ENCODE peak calls at places on chromosomes 3 and 15, in four cellular contexts. Y is body of pancreas; V is neuronal stem cell; Q is effector memory CD4-positive, alpha-beta T cell. O is an unnamed sample.

GRCh38 chr15:42226648-42227047 is 18.5 kb upstream of the VPS39 start:
- DNase-seq in Y (no peak), V (no peak), Q (no peak), O (no peak)

GRCh38 chr15:79994651-79995050 is 23.7 kb upstream of the BCL2A1 start:
- DNase-seq in Y (no peak), V (no peak), Q (no peak), O (no peak)

GRCh38 chr15:77966540-77967290 is 110.8 kb downstream of the TBC1D2B start:
- DNase-seq in Y (no peak), V (no peak), Q (no peak), O (no peak)

GRCh38 chr15:99911824-99912223 is 178.6 kb upstream of the LYSMD4 start:
- DNase-seq in Y (no peak), V (no peak), Q (no peak), O (no peak)

GRCh38 chr3:45131201-45131600 is 15.0 kb downstream of the CDCP1 start:
- DNase-seq in Y (no peak), V (no peak), Q (no peak), O (no peak)

GRCh38 chr3:10322355-10322715 is 1.4 kb upstream of the SEC13 start:
- DNase-seq in Y (no peak), V (no peak), Q (no peak), O (no peak)

GRCh38 chr15:41341519-41341918 is 8.8 kb downstream of the NUSAP1 start:
- DNase-seq in Y (no peak), V (no peak), Q (no peak), O (no peak)

GRCh38 chr3:9795212-9795611 is 2.3 kb downstream of the ARPC4 start:
- DNase-seq in Y (no peak), V (no peak), Q (no peak), O (no peak)

GRCh38 chr3:150610785-150611184 is 7.7 kb downstream of the SELENOT start:
- DNase-seq in Y (no peak), V (no peak), Q (no peak), O (no peak)

GRCh38 chr3:10867384-10867783 is 51.4 kb downstream of the SLC6A11 start:
- DNase-seq in Y (no peak), V (peak), Q (no peak), O (peak)

GRCh38 chr3:46006646-46007045 is 11.0 kb upstream of the FYCO1 start:
- DNase-seq in Y (no peak), V (no peak), Q (no peak), O (no peak)

GRCh38 chr15:35142578-35142977 is 57.5 kb upstream of the NANOGP8 start:
- DNase-seq in Y (no peak), V (no peak), Q (no peak), O (no peak)

GRCh38 chr15:59501531-59502113 is 63.6 kb downstream of the FAM81A start:
- DNase-seq in Y (peak), V (peak), Q (no peak), O (peak)

GRCh38 chr15:74396445-74397238 is 29.2 kb upstream of the CYP11A1 start:
- DNase-seq in Y (no peak), V (no peak), Q (no peak), O (no peak)

GRCh38 chr15:74826372-74826819 is at the start of gene CPLX3:
- DNase-seq in Y (peak), V (peak), Q (no peak), O (no peak)

GRCh38 chr15:47349179-47349578 is 368.1 kb upstream of the SEMA6D start:
- DNase-seq in Y (no peak), V (no peak), Q (no peak), O (no peak)

GRCh38 chr15:51706931-51707608 is 25.8 kb downstream of the SCG3 start:
- DNase-seq in Y (no peak), V (no peak), Q (no peak), O (no peak)

GRCh38 chr15:58475573-58476524 is 44.1 kb downstream of the LIPC start:
- DNase-seq in Y (no peak), V (peak), Q (no peak), O (no peak)

GRCh38 chr3:102182162-102182561 is 252.7 kb upstream of the ZPLD1 start:
- DNase-seq in Y (peak), V (no peak), Q (no peak), O (no peak)

GRCh38 chr3:66406841-66407240 is 94.0 kb downstream of the LRIG1 start:
- DNase-seq in Y (no peak), V (no peak), Q (no peak), O (no peak)

GRCh38 chr15:79310612-79310984 is 314 bp upstream of the TMED3 start:
- DNase-seq in Y (no peak), V (no peak), Q (no peak), O (no peak)

GRCh38 chr3:184554470-184554869 is 7.1 kb upstream of the EPHB3 start:
- DNase-seq in Y (no peak), V (no peak), Q (no peak), O (no peak)

GRCh38 chr15:101024111-101024695 is 105.0 kb downstream of the LRRK1 start:
- DNase-seq in Y (no peak), V (no peak), Q (no peak), O (no peak)

GRCh38 chr3:194364652-194365434 is 4.7 kb downstream of the LRRC15 start:
- DNase-seq in Y (no peak), V (no peak), Q (no peak), O (no peak)

GRCh38 chr3:120798346-120798745 is 55.8 kb downstream of the GTF2E1 start:
- DNase-seq in Y (no peak), V (no peak), Q (no peak), O (no peak)

GRCh38 chr3:141414141-141414689 is 45.9 kb downstream of the ZBTB38 start:
- DNase-seq in Y (peak), V (no peak), Q (no peak), O (no peak)

GRCh38 chr3:100936931-100937330 is 56.3 kb downstream of the ABI3BP start:
- DNase-seq in Y (no peak), V (no peak), Q (no peak), O (no peak)

GRCh38 chr3:183306798-183307671 is 54.0 kb downstream of the B3GNT5 start:
- DNase-seq in Y (peak), V (no peak), Q (no peak), O (no peak)

GRCh38 chr3:47850062-47850802 is 47.3 kb downstream of the DHX30 start:
- DNase-seq in Y (no peak), V (no peak), Q (no peak), O (no peak)

GRCh38 chr3:65836047-65836446 is 202.7 kb downstream of the MAGI1 start:
- DNase-seq in Y (no peak), V (no peak), Q (no peak), O (no peak)

GRCh38 chr3:69569520-69569919 is 169.7 kb upstream of the MITF start:
- DNase-seq in Y (no peak), V (no peak), Q (no peak), O (no peak)

GRCh38 chr3:183131735-183132134 is 30.8 kb downstream of the LAMP3 start:
- DNase-seq in Y (no peak), V (no peak), Q (no peak), O (no peak)

GRCh38 chr15:40103124-40103858 is 5.4 kb downstream of the BMF start:
- DNase-seq in Y (peak), V (no peak), Q (no peak), O (no peak)

GRCh38 chr15:40743921-40744809 is 10.9 kb downstream of the RMDN3 start:
- DNase-seq in Y (no peak), V (no peak), Q (peak), O (no peak)

DNA sequence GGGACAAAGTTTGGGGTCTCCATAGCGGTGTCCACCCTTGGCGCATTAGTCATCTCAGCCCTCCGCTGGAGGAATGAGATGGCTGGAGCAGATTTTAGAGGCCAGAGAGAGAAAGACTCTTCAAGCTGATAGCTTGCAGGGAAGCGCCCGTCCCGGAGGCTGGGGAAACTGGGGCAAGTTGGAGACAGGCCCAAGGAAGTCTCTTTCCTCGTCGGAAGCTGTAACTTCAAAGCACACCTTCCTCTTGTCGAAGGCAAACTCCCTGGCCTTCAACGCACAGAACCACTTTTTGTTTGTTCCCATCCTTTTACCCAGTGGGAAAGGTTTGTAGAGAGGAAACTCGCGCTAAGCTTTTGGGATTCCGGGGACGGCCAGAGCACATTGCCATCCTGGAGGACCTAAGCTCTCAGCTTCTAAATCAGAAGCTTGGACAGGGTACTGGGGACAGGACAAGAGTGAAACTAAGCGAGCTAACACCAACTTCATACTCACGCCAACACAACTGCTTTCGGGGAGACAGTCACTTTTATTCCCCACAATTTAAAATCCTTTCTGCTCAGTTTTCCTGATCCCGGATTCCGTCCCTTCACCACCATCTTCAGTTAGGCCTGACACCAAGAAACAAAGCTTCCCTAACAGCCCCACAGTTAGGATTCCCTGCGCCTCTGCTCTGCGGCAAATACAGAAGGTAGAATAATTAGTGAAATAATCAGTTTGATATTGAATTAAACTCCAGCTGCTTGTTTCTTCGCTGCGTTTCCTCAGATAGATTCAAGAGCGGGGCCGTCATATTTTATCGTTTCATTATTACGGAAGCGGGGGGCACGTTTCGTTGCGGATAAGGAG is 1.1 kb upstream of the EOMES start:
- DNase-seq in Y (no peak), V (no peak), Q (no peak), O (no peak)
- H3K4me3 ChIP-seq in Y (no peak), V (no peak), Q (peak), O (no peak)

DNA sequence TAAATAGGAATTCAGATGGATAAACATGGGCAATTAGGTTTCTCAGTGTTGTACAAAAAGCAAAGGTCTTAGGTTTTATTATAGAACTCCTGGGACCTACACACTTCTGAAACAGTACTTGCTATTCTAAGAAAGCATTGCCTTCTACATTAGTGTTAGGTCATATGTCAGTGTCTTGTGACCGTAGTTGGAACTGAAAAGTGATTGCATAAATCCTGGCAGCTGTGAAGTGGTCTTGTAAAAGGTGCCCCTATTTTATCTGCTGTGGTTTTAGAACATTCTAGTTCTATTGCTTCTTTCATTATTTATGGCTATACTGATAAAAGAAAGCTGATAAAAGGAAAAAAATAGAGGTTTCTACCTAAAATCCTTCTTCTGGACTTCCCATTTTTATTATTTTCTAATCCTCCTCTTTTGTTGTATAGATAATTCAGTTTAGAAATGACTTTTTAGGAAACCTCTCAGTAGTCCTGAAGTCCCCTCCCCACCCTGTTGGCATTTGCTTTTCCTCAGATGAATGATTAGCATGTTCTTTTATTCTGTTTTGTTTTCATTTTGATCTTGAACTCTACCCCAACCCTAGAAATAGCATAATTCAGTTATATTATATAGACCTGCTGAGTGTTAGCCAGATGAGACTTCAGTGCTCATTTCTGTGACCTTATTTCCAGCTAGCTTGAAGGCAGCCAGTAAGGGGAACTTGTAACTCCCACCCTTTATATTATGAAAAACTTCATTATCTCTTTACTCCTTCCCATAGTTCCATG is 41.0 kb downstream of the SNRK start:
- DNase-seq in Y (no peak), V (no peak), Q (no peak), O (no peak)
- H3K27ac ChIP-seq in Y (no peak), V (no peak), Q (peak), O (no peak)

DNA sequence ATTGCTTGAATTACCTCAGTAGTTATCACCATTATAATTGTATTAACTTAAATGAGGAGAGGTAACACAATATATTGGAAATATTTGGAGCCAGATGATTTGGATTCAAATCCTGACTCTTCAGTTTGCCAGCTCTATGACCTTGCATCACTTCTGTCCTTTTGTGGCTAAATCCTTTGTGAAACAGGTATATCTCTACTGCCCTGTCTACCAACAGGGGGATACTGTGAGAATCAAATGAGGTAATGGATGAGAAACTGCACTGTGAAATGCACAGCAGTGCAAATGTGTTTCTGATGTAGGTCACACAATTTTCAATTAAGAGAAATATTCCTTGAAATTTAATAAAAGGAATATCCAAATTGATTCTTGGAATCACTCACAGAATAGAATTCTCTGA is 58.8 kb downstream of the CCDC54 start:
- DNase-seq in Y (no peak), V (no peak), Q (no peak), O (no peak)
- H3K4me3 ChIP-seq in Y (no peak), V (no peak), Q (no peak), O (no peak)

GRCh38 chr3:149384167-149384566 is 6.7 kb upstream of the TM4SF1 start:
- DNase-seq in Y (no peak), V (no peak), Q (no peak), O (no peak)

GRCh38 chr3:149383703-149384102 is 6.3 kb upstream of the TM4SF1 start:
- DNase-seq in Y (no peak), V (no peak), Q (no peak), O (no peak)

GRCh38 chr3:149386299-149386606 is 8.8 kb upstream of the TM4SF1 start:
- DNase-seq in Y (no peak), V (no peak), Q (no peak), O (no peak)

GRCh38 chr3:149384911-149385321 is 7.5 kb upstream of the TM4SF1 start:
- DNase-seq in Y (peak), V (no peak), Q (no peak), O (no peak)

GRCh38 chr3:149385617-149386298 is 8.3 kb upstream of the TM4SF1 start:
- DNase-seq in Y (no peak), V (no peak), Q (no peak), O (no peak)
- H3K27ac ChIP-seq in Y (peak), V (no peak), Q (no peak), O (no peak)

DNA sequence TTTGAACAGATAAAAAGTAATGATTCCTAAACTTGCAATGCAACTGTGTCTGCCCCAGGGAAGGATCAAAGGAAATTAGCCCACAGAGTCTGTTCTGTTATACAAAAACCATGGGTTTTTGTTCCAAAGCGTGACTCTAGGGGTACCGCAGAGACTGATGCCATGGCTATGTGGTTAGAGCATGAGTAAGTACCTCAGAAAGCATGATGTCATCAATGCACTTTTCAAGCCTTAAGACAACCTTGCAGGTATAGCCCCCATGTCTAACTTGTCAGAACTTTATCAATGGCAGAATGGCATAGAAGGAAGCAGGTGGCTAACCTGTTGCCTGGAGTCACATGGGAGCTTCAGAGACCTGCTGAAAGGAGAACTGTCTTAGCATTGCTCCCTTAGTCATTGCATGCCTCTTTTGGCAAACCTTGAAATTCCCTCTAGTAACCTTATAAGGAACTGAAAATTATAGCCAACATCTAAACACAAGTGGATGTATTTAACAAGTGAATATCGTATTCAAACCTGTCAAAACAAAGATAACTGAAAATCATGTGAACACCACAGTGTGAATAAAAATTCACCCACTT is 52.5 kb downstream of the EOMES start:
- DNase-seq in Y (no peak), V (no peak), Q (no peak), O (no peak)
- H3K4me3 ChIP-seq in Y (no peak), V (no peak), Q (no peak), O (no peak)

DNA sequence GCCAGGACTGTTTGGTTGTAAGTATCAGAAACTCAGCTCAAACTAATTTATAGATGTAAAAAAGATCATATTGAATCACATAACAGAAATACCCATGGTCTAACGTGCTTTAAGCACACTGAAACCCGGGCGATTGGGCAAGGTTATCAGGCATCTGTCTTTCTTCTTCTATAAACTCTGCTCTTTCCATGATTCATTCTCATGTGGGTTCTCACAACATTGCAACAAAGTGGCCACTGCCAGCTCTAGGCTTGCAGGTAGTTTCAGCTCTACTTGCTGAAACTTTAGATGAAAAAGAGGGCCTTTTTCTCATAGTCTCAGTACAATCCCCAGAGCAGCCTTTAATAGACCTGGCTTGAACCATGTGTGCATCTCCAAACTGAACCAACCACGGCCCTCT is 456.1 kb downstream of the MFSD1 start:
- DNase-seq in Y (no peak), V (no peak), Q (no peak), O (no peak)
- H3K27ac ChIP-seq in Y (no peak), V (no peak), Q (no peak), O (no peak)

GRCh38 chr15:66831801-66832390 is 129.9 kb downstream of the SMAD6 start:
- DNase-seq in Y (no peak), V (no peak), Q (no peak), O (no peak)

GRCh38 chr15:66832679-66833078 is 130.6 kb downstream of the SMAD6 start:
- DNase-seq in Y (no peak), V (no peak), Q (no peak), O (no peak)

GRCh38 chr15:66834863-66835557 is 133.0 kb downstream of the SMAD6 start:
- DNase-seq in Y (no peak), V (peak), Q (no peak), O (no peak)

GRCh38 chr15:66833803-66834202 is 131.8 kb downstream of the SMAD6 start:
- DNase-seq in Y (no peak), V (no peak), Q (no peak), O (no peak)

GRCh38 chr15:66833372-66833771 is 131.3 kb downstream of the SMAD6 start:
- DNase-seq in Y (no peak), V (no peak), Q (no peak), O (no peak)
- H3K4me3 ChIP-seq in Y (no peak), V (no peak), Q (no peak), O (no peak)

GRCh38 chr3:71580636-71581215 is 2.8 kb downstream of the FOXP1 start:
- DNase-seq in Y (no peak), V (no peak), Q (no peak), O (no peak)

GRCh38 chr3:71579934-71580318 is 3.6 kb downstream of the FOXP1 start:
- DNase-seq in Y (peak), V (no peak), Q (no peak), O (no peak)

GRCh38 chr3:71581981-71582611 is 1.4 kb downstream of the FOXP1 start:
- DNase-seq in Y (peak), V (peak), Q (no peak), O (no peak)

GRCh38 chr3:71582612-71583568 is 638 bp downstream of the FOXP1 start:
- DNase-seq in Y (peak), V (peak), Q (peak), O (no peak)

DNA sequence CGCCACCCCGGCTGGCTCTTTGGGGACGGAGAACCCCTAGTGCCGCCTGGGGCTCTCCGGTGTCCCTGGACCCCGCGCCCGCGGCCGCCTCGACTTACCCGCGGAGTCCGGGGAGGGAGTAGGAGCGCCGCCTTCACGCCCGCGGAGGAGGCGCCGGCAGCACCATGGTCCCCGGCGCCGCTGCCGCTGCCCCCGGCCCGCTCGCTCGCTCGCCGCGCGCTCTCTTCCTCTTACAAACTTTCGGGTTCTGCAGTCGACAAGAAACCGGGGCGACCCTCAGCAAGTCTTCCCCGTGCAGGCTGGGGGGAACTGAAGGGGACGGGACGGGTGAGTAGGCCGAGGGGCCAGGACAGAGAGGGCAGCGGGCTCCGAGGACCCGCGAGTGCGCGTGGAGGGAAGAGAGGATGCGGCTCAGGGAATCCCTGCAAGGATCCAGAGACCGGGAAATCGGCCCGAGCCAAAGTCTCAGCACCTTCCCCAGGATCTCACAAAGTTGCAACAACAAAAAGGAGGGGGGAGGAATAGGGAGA is 2.0 kb downstream of the FOXP1 start:
- DNase-seq in Y (peak), V (no peak), Q (no peak), O (no peak)
- H3K27ac ChIP-seq in Y (peak), V (peak), Q (peak), O (no peak)